ENCODE peak calls at places on chromosomes 11 and 22, in five cellular contexts. K, U, B, D and T are unnamed samples. For H3K27me3, the result is how much of the 10 kb centered on the place peaks cover.

GRCh38 chr22:19382240-19382639 is 49.3 kb downstream of the HIRA start:
- DNase-seq in K (no peak), U (no peak), B (no peak), D (no peak), T (no peak)

GRCh38 chr11:127564803-127565202 is 564.2 kb upstream of the KIRREL3 start:
- DNase-seq in K (no peak), U (no peak), B (no peak), D (no peak), T (no peak)

GRCh38 chr22:37002633-37003032 is 16.6 kb downstream of the TST start:
- DNase-seq in K (no peak), U (no peak), B (no peak), D (no peak), T (no peak)

GRCh38 chr11:75765116-75765515 is 3.5 kb upstream of the DGAT2 start:
- DNase-seq in K (no peak), U (no peak), B (no peak), D (no peak), T (no peak)

GRCh38 chr22:22800716-22801115 is 86.9 kb upstream of the IGLL5 start:
- DNase-seq in K (no peak), U (no peak), B (no peak), D (peak), T (no peak)

GRCh38 chr11:12170501-12170900 is 60.1 kb downstream of the MICAL2 start:
- DNase-seq in K (no peak), U (no peak), B (no peak), D (no peak), T (no peak)

GRCh38 chr11:12692238-12693074 is 18.2 kb downstream of the TEAD1 start:
- DNase-seq in K (peak), U (no peak), B (peak), D (peak), T (no peak)

GRCh38 chr11:126354631-126355323 is 709 bp upstream of the ST3GAL4 start:
- DNase-seq in K (no peak), U (peak), B (no peak), D (no peak), T (no peak)

GRCh38 chr11:36153581-36153980 is 135.6 kb downstream of the COMMD9 start:
- DNase-seq in K (no peak), U (no peak), B (no peak), D (no peak), T (no peak)

GRCh38 chr11:34665077-34665835 is 44.4 kb downstream of the EHF start:
- DNase-seq in K (no peak), U (no peak), B (no peak), D (no peak), T (no peak)

GRCh38 chr22:45717787-45718186 is 46.2 kb downstream of the ATXN10 start:
- DNase-seq in K (no peak), U (no peak), B (no peak), D (no peak), T (no peak)

DNA sequence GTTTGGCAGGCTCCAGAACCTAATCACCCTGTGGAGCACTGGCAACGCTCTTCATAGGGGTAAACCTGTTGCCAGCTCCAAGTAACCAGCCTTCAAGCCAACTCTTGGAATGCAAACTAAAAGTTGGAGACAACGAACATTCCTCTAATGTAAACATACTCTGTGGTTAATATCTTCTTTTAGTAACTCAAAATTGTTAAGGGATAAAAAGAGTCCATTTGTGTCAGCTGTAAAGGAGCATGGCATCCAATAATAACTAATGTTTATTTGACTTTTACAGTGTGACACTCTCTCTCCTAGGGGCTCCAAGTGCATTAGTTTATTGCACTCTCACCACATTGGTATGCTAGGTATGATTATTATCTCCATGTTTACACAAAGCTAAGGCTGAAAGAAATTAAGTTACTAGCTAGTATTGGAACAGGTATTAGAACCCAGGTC is 31.0 kb upstream of the AMOTL1 start:
- DNase-seq in K (no peak), U (no peak), B (no peak), D (no peak), T (no peak)
- H3K4me3 ChIP-seq in K (no peak), U (no peak), B (no peak), D (no peak), T (no peak)

GRCh38 chr11:77115956-77116355 is 12.1 kb upstream of the MYO7A start:
- DNase-seq in K (peak), U (no peak), B (no peak), D (no peak), T (no peak)

GRCh38 chr11:77114089-77114463 is 11.4 kb downstream of the OMP start:
- DNase-seq in K (no peak), U (no peak), B (no peak), D (no peak), T (no peak)

GRCh38 chr11:77117485-77117884 is 10.6 kb upstream of the MYO7A start:
- DNase-seq in K (no peak), U (no peak), B (no peak), D (no peak), T (no peak)

GRCh38 chr11:77113382-77114088 is 10.9 kb downstream of the OMP start:
- DNase-seq in K (peak), U (no peak), B (no peak), D (peak), T (no peak)

GRCh38 chr11:77115181-77115611 is 12.6 kb downstream of the OMP start:
- DNase-seq in K (peak), U (no peak), B (no peak), D (no peak), T (no peak)
- TF ChIP-seq CTCF in K (no peak), U (no peak), B (no peak), D (no peak), T (no peak)

GRCh38 chr11:130216591-130217132 is 57.1 kb downstream of the ST14 start:
- DNase-seq in K (no peak), U (no peak), B (peak), D (no peak), T (no peak)

GRCh38 chr11:130217133-130217631 is 57.6 kb downstream of the ST14 start:
- DNase-seq in K (no peak), U (no peak), B (no peak), D (no peak), T (no peak)

GRCh38 chr11:130214861-130215530 is 55.4 kb downstream of the ST14 start:
- DNase-seq in K (no peak), U (no peak), B (no peak), D (no peak), T (no peak)

GRCh38 chr11:130215531-130216220 is 56.1 kb downstream of the ST14 start:
- DNase-seq in K (no peak), U (no peak), B (peak), D (no peak), T (no peak)

DNA sequence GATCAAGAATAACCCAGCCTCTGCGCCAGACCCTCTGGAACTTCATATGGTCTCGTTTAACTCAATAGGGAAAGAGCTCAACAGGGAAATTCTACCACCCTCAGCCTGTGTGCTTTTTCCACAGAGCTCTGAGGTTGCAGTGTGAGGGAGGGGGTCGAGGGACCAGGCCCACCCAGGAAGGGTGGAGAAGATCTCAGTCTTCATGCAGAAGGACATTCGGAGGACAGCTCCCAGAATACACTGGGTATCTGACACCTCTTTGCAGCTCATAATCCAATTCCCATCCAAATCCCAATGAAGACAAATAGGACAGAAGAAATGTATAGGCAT is 56.6 kb downstream of the ST14 start:
- DNase-seq in K (no peak), U (no peak), B (no peak), D (no peak), T (no peak)
- H3K27me3 ChIP-seq in K (under half), U (under half), B (under half), D (under half), T (under half)

GRCh38 chr11:28999620-29000019 is 891.4 kb downstream of the METTL15 start:
- DNase-seq in K (no peak), U (no peak), B (no peak), D (no peak), T (no peak)
- H3K4me3 ChIP-seq in K (no peak), U (no peak), B (no peak), D (no peak), T (no peak)

GRCh38 chr11:65316979-65317786 is 2.5 kb downstream of the CDC42EP2 start:
- DNase-seq in K (peak), U (no peak), B (peak), D (peak), T (no peak)

GRCh38 chr11:65314501-65315203 is at the start of gene CDC42EP2:
- DNase-seq in K (peak), U (peak), B (peak), D (peak), T (peak)

GRCh38 chr11:65316311-65316978 is 1.8 kb downstream of the CDC42EP2 start:
- DNase-seq in K (no peak), U (no peak), B (peak), D (peak), T (no peak)

GRCh38 chr11:65315204-65315865 is 669 bp downstream of the CDC42EP2 start:
- DNase-seq in K (peak), U (peak), B (peak), D (peak), T (peak)

DNA sequence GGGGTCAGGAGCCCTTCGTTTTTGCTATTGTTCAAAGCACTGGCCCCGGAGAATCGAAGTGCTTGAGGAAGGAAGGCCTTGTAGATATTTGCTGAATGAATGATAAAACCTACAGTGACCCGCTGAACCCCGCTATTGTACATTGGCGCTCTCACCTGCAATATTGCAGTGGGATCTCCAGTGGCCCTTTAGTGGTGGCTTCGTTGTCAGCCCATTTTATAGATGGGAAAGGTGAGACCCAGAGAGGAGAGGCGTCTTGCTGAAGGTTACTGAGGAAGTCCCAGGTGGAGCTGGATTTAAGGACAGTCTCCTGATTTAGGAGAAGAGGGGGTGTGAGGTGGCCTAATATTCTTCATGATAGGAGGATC is 1.2 kb downstream of the CDC42EP2 start:
- DNase-seq in K (no peak), U (no peak), B (no peak), D (no peak), T (no peak)
- TF ChIP-seq CTCF in K (no peak), U (no peak), B (no peak), D (no peak), T (peak)

DNA sequence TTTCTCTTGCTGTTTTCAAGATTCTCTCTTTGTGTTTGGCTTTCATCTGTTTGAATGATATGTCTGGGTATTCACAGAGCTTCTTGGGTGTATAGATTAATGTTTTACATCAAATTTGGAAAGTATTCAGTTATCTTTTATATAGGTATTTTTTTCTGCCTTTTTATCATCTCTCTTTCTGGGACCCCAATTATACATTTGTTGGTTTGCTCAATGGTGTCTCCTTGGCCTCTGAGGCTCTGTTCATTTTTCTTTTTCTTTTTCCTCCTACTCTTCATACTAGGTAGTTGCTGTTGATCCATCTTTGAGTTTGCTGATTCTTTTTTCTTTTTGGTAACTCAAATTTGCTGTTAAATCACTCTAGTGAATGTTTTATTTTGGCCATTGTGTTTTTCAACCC is 14.3 kb downstream of the PLAAT5 start:
- DNase-seq in K (no peak), U (no peak), B (no peak), D (no peak), T (no peak)
- H3K27me3 ChIP-seq in K (under half), U (under half), B (under half), D (under half), T (under half)